ENCODE peak calls at places on chromosomes 6 and 20, in six cellular contexts. One of them, this sample, is unnamed. For H3K4me1, the result is how much of the 10 kb centered on the place peaks cover.

GRCh38 chr6:154239392-154239791 is 117.2 kb downstream of the IPCEF1 start:
- DNase-seq in spleen: no peak
- DNase-seq in left ventricle myocardium inferior: no peak
- DNase-seq in RWPE2: peak
- DNase-seq in adrenal gland: no peak
- DNase-seq in OCI-LY7: no peak
- DNase-seq in this sample: no peak

GRCh38 chr6:89475634-89476033 is 42.7 kb downstream of the ANKRD6 start:
- DNase-seq in spleen: no peak
- DNase-seq in left ventricle myocardium inferior: no peak
- DNase-seq in RWPE2: no peak
- DNase-seq in adrenal gland: no peak
- DNase-seq in OCI-LY7: no peak
- DNase-seq in this sample: peak

GRCh38 chr6:163165922-163166321 is 248.6 kb upstream of the QKI start:
- DNase-seq in spleen: no peak
- DNase-seq in left ventricle myocardium inferior: no peak
- DNase-seq in RWPE2: no peak
- DNase-seq in adrenal gland: no peak
- DNase-seq in OCI-LY7: no peak
- DNase-seq in this sample: no peak

GRCh38 chr6:163814494-163815364 is 400.2 kb downstream of the QKI start:
- DNase-seq in spleen: no peak
- DNase-seq in left ventricle myocardium inferior: no peak
- DNase-seq in RWPE2: no peak
- DNase-seq in adrenal gland: peak
- DNase-seq in OCI-LY7: peak
- DNase-seq in this sample: peak

GRCh38 chr6:68967549-68968300 is 332.6 kb downstream of the ADGRB3 start:
- DNase-seq in spleen: no peak
- DNase-seq in left ventricle myocardium inferior: peak
- DNase-seq in RWPE2: no peak
- DNase-seq in adrenal gland: peak
- DNase-seq in OCI-LY7: peak
- DNase-seq in this sample: peak

GRCh38 chr6:106128981-106129761 is 43.0 kb downstream of the PRDM1 start:
- DNase-seq in spleen: no peak
- DNase-seq in left ventricle myocardium inferior: no peak
- DNase-seq in RWPE2: no peak
- DNase-seq in adrenal gland: no peak
- DNase-seq in OCI-LY7: peak
- DNase-seq in this sample: peak

GRCh38 chr6:70398783-70399730 is 14.3 kb upstream of the FAM135A start:
- DNase-seq in spleen: no peak
- DNase-seq in left ventricle myocardium inferior: no peak
- DNase-seq in RWPE2: no peak
- DNase-seq in adrenal gland: no peak
- DNase-seq in OCI-LY7: no peak
- DNase-seq in this sample: peak

GRCh38 chr6:131948692-131949614 is 2.2 kb downstream of the CCN2 start:
- DNase-seq in spleen: no peak
- DNase-seq in left ventricle myocardium inferior: no peak
- DNase-seq in RWPE2: no peak
- DNase-seq in adrenal gland: peak
- DNase-seq in OCI-LY7: no peak
- DNase-seq in this sample: peak

GRCh38 chr6:2857580-2858337 is 16.1 kb upstream of the SERPINB1 start:
- DNase-seq in spleen: peak
- DNase-seq in left ventricle myocardium inferior: peak
- DNase-seq in RWPE2: no peak
- DNase-seq in adrenal gland: peak
- DNase-seq in OCI-LY7: peak
- DNase-seq in this sample: no peak

GRCh38 chr6:154341876-154342275 is 14.7 kb downstream of the IPCEF1 start:
- DNase-seq in spleen: no peak
- DNase-seq in left ventricle myocardium inferior: no peak
- DNase-seq in RWPE2: no peak
- DNase-seq in adrenal gland: no peak
- DNase-seq in OCI-LY7: no peak
- DNase-seq in this sample: no peak

GRCh38 chr6:29447670-29448069 is 8.6 kb downstream of the OR10C1 start:
- DNase-seq in spleen: no peak
- DNase-seq in left ventricle myocardium inferior: no peak
- DNase-seq in RWPE2: no peak
- DNase-seq in adrenal gland: no peak
- DNase-seq in OCI-LY7: no peak
- DNase-seq in this sample: no peak

DNA sequence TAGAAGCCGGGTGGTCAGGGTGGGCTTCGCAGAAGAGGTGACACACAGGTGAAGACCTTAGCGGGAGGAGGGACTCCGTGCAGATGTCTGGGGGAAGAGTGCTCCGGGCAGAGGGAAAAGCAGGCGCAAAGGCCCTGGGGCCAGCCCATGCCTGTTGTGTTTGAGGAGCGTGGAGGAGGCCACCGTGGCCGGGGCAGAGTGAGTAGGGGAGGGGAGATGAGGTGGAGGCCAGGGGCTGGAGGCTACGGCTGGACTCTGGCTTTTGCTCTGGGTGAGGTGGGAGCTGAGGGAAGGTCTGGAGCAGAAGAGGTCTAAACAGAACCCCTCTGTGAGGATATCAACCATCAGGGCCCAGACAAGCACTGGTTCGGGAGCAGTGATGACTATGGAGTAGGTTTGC is 244.0 kb downstream of the PREX1 start:
- DNase-seq in spleen: peak
- DNase-seq in left ventricle myocardium inferior: no peak
- DNase-seq in RWPE2: peak
- DNase-seq in adrenal gland: no peak
- DNase-seq in OCI-LY7: no peak
- DNase-seq in this sample: no peak
- H3K4me1 ChIP-seq in spleen: under half
- H3K4me1 ChIP-seq in left ventricle myocardium inferior: under half
- H3K4me1 ChIP-seq in RWPE2: under half
- H3K4me1 ChIP-seq in adrenal gland: under half
- H3K4me1 ChIP-seq in OCI-LY7: under half
- H3K4me1 ChIP-seq in this sample: under half

DNA sequence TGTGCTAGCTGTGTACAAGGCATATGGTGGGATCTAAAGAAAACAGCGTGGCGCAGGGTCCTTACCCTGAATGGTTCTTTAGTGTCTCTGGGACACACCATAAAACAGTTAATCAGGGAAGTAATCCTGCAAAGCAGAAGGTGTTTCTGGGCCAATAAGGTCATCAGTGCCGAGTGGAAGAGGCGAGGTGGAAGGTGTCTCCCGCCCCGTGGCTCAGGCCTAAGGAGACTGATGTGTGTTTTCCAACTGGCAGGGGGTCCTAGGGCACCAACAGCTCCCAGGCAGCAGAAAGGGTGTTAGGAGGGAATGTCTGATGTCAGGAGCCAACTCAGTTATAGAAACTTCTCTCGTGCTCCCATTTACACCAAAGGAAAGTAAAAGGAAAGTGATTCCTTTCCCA is 91.8 kb downstream of the TCP11 start:
- DNase-seq in spleen: no peak
- DNase-seq in left ventricle myocardium inferior: no peak
- DNase-seq in RWPE2: no peak
- DNase-seq in adrenal gland: no peak
- DNase-seq in OCI-LY7: no peak
- DNase-seq in this sample: no peak
- H3K4me1 ChIP-seq in spleen: half or more
- H3K4me1 ChIP-seq in left ventricle myocardium inferior: half or more
- H3K4me1 ChIP-seq in RWPE2: under half
- H3K4me1 ChIP-seq in adrenal gland: half or more
- H3K4me1 ChIP-seq in OCI-LY7: under half
- H3K4me1 ChIP-seq in this sample: under half

DNA sequence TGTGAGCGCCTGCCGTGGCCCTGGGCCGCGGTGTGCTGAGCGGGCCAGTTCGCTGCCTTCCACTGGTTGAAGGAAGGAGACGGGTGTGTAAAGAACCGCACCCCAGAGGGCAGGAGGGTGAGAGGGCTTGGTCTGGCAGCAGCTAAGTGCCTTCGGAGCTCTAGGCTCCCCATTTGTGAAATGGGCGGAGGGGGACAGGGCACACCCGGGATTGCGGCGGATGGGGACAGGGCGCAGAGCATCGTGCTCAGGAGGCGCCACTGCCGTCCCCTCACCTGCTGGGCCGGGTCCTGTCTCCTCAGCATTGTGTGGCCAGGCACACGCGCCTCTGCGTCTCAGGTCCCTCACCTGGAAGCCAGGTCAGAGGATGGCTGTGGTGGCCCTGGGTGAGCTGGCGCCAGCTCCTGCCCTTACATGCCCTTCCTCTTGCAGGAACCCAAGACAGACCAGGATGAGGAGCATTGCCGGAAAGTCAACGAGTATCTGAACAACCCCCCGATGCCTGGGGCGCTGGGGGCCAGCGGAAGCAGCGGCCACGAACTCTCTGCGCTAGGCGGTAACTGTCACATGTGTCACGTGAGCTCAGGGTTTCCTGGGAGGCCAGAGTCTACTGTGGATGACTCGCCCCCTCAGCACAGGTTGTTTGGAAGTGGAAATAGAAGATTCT is 3.1 kb downstream of the ADRM1 start:
- DNase-seq in spleen: no peak
- DNase-seq in left ventricle myocardium inferior: no peak
- DNase-seq in RWPE2: peak
- DNase-seq in adrenal gland: no peak
- DNase-seq in OCI-LY7: no peak
- DNase-seq in this sample: no peak
- H3K4me1 ChIP-seq in spleen: half or more
- H3K4me1 ChIP-seq in left ventricle myocardium inferior: half or more
- H3K4me1 ChIP-seq in RWPE2: under half
- H3K4me1 ChIP-seq in adrenal gland: under half
- H3K4me1 ChIP-seq in OCI-LY7: under half
- H3K4me1 ChIP-seq in this sample: under half

DNA sequence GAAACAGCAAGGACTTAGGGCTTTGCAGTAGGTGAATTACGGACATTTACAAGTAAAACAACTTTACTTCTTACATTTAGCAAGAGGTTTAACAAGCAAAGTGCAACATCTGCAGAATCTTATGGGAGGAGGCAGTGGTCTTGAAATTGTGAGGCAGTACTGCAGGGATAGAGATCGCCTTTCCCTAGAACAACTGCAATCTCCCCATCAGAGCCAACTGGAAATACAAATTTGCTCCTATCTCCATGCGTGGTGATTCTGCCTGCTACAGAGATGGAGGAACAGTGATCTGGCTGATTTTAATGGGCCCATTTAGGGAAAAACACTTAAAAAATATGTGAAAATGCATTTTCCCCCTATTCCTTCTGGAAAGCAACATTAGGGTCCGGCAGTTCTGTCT is 25.9 kb downstream of the GNAS start:
- DNase-seq in spleen: no peak
- DNase-seq in left ventricle myocardium inferior: no peak
- DNase-seq in RWPE2: no peak
- DNase-seq in adrenal gland: no peak
- DNase-seq in OCI-LY7: no peak
- DNase-seq in this sample: no peak
- H3K4me1 ChIP-seq in spleen: under half
- H3K4me1 ChIP-seq in left ventricle myocardium inferior: under half
- H3K4me1 ChIP-seq in RWPE2: under half
- H3K4me1 ChIP-seq in adrenal gland: under half
- H3K4me1 ChIP-seq in OCI-LY7: under half
- H3K4me1 ChIP-seq in this sample: under half

GRCh38 chr6:14359438-14359837 is 241.9 kb downstream of the CD83 start:
- DNase-seq in spleen: no peak
- DNase-seq in left ventricle myocardium inferior: no peak
- DNase-seq in RWPE2: no peak
- DNase-seq in adrenal gland: no peak
- DNase-seq in OCI-LY7: no peak
- DNase-seq in this sample: no peak
- H3K4me1 ChIP-seq in spleen: under half
- H3K4me1 ChIP-seq in left ventricle myocardium inferior: under half
- H3K4me1 ChIP-seq in RWPE2: under half
- H3K4me1 ChIP-seq in adrenal gland: under half
- H3K4me1 ChIP-seq in OCI-LY7: under half
- H3K4me1 ChIP-seq in this sample: under half

GRCh38 chr20:51634257-51634656 is 91.7 kb upstream of the NFATC2 start:
- DNase-seq in spleen: no peak
- DNase-seq in left ventricle myocardium inferior: no peak
- DNase-seq in RWPE2: no peak
- DNase-seq in adrenal gland: no peak
- DNase-seq in OCI-LY7: no peak
- DNase-seq in this sample: no peak

GRCh38 chr20:51629399-51630058 is 87.0 kb upstream of the NFATC2 start:
- DNase-seq in spleen: no peak
- DNase-seq in left ventricle myocardium inferior: no peak
- DNase-seq in RWPE2: no peak
- DNase-seq in adrenal gland: no peak
- DNase-seq in OCI-LY7: no peak
- DNase-seq in this sample: no peak

GRCh38 chr20:51631011-51631950 is 88.8 kb upstream of the NFATC2 start:
- DNase-seq in spleen: no peak
- DNase-seq in left ventricle myocardium inferior: peak
- DNase-seq in RWPE2: peak
- DNase-seq in adrenal gland: peak
- DNase-seq in OCI-LY7: no peak
- DNase-seq in this sample: no peak

GRCh38 chr20:51633430-51633829 is 90.9 kb upstream of the NFATC2 start:
- DNase-seq in spleen: no peak
- DNase-seq in left ventricle myocardium inferior: no peak
- DNase-seq in RWPE2: no peak
- DNase-seq in adrenal gland: no peak
- DNase-seq in OCI-LY7: no peak
- DNase-seq in this sample: no peak

DNA sequence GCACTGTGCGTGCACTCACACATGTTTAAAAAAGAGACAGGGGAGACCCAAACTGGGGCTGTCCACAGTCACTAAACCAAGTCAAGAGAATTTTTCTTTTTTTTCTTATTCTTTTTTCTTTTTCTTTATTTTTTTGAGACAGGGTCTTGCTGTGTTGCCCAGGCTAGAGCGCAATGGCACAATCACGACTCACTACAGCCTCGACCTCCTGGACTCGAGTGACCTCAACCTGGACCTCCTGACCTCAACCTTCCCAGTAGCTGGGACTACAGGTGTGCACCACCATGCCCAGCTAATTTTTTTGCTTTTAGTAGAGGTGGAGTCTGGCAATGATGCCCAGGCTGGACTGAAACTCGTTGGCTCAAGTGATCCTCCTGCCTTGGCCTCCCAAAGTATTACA is 89.4 kb upstream of the NFATC2 start:
- DNase-seq in spleen: no peak
- DNase-seq in left ventricle myocardium inferior: no peak
- DNase-seq in RWPE2: no peak
- DNase-seq in adrenal gland: no peak
- DNase-seq in OCI-LY7: no peak
- DNase-seq in this sample: no peak
- H3K4me1 ChIP-seq in spleen: under half
- H3K4me1 ChIP-seq in left ventricle myocardium inferior: half or more
- H3K4me1 ChIP-seq in RWPE2: under half
- H3K4me1 ChIP-seq in adrenal gland: under half
- H3K4me1 ChIP-seq in OCI-LY7: under half
- H3K4me1 ChIP-seq in this sample: under half